ENCODE peak calls at places on chromosome 11, in ten cellular contexts. B is tibial nerve; T is hepatocyte; O is naive thymus-derived CD8-positive, alpha-beta T cell; D is T-helper 2 cell; G is GM23248; X is SJSA1; Z is activated CD4-positive, alpha-beta memory T cell treated with anti-CD3 and anti-CD28 coated beads for 36 hours; J is body of pancreas; E is RPMI8226. U is an unnamed sample.

GRCh38 chr11:95267814-95268213 is 36.8 kb upstream of the SESN3 start:
- DNase-seq in B (no peak), T (no peak), O (no peak), D (no peak), G (no peak), X (no peak), Z (no peak), J (no peak), E (no peak), U (no peak)

GRCh38 chr11:131397666-131398065 is 27.3 kb downstream of the NTM start:
- DNase-seq in B (no peak), T (no peak), O (no peak), D (no peak), G (no peak), X (no peak), Z (no peak), J (no peak), E (no peak), U (no peak)

GRCh38 chr11:107679255-107680024 is 32.4 kb downstream of the SLN start:
- DNase-seq in B (no peak), T (no peak), O (no peak), D (no peak), G (no peak), X (no peak), Z (no peak), J (no peak), E (no peak), U (no peak)

GRCh38 chr11:112977620-112978212 is 16.5 kb downstream of the NCAM1 start:
- DNase-seq in B (no peak), T (peak), O (no peak), D (no peak), G (peak), X (no peak), Z (no peak), J (peak), E (no peak), U (no peak)

GRCh38 chr11:34299962-34300350 is 57.9 kb downstream of the ABTB2 start:
- DNase-seq in B (no peak), T (no peak), O (no peak), D (no peak), G (no peak), X (no peak), Z (no peak), J (no peak), E (no peak), U (no peak)

GRCh38 chr11:82765466-82766034 is 31.9 kb upstream of the FAM181B start:
- DNase-seq in B (no peak), T (no peak), O (no peak), D (no peak), G (no peak), X (no peak), Z (peak), J (no peak), E (no peak), U (peak)

GRCh38 chr11:91846664-91847063 is 378.0 kb upstream of the FAT3 start:
- DNase-seq in B (no peak), T (peak), O (no peak), D (no peak), G (no peak), X (no peak), Z (no peak), J (no peak), E (no peak), U (no peak)

GRCh38 chr11:10622108-10622507 is 53.6 kb upstream of the LYVE1 start:
- DNase-seq in B (no peak), T (no peak), O (no peak), D (no peak), G (no peak), X (no peak), Z (no peak), J (no peak), E (no peak), U (no peak)

GRCh38 chr11:70834984-70835560 is 417.3 kb downstream of the SHANK2 start:
- DNase-seq in B (no peak), T (no peak), O (no peak), D (no peak), G (no peak), X (no peak), Z (no peak), J (no peak), E (no peak), U (no peak)

GRCh38 chr11:70788247-70789022 is 390.1 kb downstream of the CTTN start:
- DNase-seq in B (no peak), T (no peak), O (no peak), D (no peak), G (peak), X (peak), Z (no peak), J (no peak), E (no peak), U (no peak)

GRCh38 chr11:88284306-88285057 is 53.1 kb downstream of the CTSC start:
- DNase-seq in B (no peak), T (no peak), O (no peak), D (no peak), G (no peak), X (no peak), Z (no peak), J (no peak), E (no peak), U (no peak)

GRCh38 chr11:100929377-100929776 is 200.2 kb downstream of the PGR start:
- DNase-seq in B (no peak), T (no peak), O (no peak), D (no peak), G (peak), X (peak), Z (no peak), J (no peak), E (no peak), U (no peak)

GRCh38 chr11:7004482-7004881 is 15.7 kb downstream of the ZNF214 start:
- DNase-seq in B (no peak), T (no peak), O (no peak), D (no peak), G (peak), X (no peak), Z (no peak), J (peak), E (no peak), U (no peak)

GRCh38 chr11:90747057-90747456 is 524.2 kb upstream of the CHORDC1 start:
- DNase-seq in B (no peak), T (no peak), O (no peak), D (no peak), G (no peak), X (no peak), Z (no peak), J (no peak), E (no peak), U (no peak)

GRCh38 chr11:109062445-109062844 is 359.5 kb upstream of the C11orf87 start:
- DNase-seq in B (no peak), T (no peak), O (no peak), D (no peak), G (peak), X (no peak), Z (no peak), J (no peak), E (no peak), U (no peak)

GRCh38 chr11:121112498-121113455 is 11.7 kb downstream of the TECTA start:
- DNase-seq in B (peak), T (peak), O (no peak), D (no peak), G (peak), X (peak), Z (peak), J (peak), E (peak), U (no peak)

GRCh38 chr11:71333473-71333872 is 81.1 kb upstream of the SHANK2 start:
- DNase-seq in B (no peak), T (no peak), O (no peak), D (no peak), G (no peak), X (no peak), Z (no peak), J (no peak), E (no peak), U (no peak)

GRCh38 chr11:64970731-64971151 is 1.2 kb downstream of the MAJIN start:
- DNase-seq in B (no peak), T (no peak), O (no peak), D (no peak), G (no peak), X (no peak), Z (peak), J (no peak), E (peak), U (no peak)

GRCh38 chr11:2687782-2688191 is 12.0 kb downstream of the KCNQ1OT1 start:
- DNase-seq in B (no peak), T (no peak), O (no peak), D (no peak), G (no peak), X (no peak), Z (no peak), J (no peak), E (no peak), U (no peak)

GRCh38 chr11:34623463-34623862 is 2.6 kb downstream of the EHF start:
- DNase-seq in B (no peak), T (no peak), O (no peak), D (no peak), G (no peak), X (no peak), Z (no peak), J (no peak), E (no peak), U (no peak)

GRCh38 chr11:45651156-45651555 is 14.3 kb downstream of the CHST1 start:
- DNase-seq in B (no peak), T (no peak), O (no peak), D (no peak), G (no peak), X (no peak), Z (no peak), J (no peak), E (no peak), U (no peak)

GRCh38 chr11:123535401-123535800 is 105.3 kb downstream of the GRAMD1B start:
- DNase-seq in B (no peak), T (no peak), O (no peak), D (no peak), G (peak), X (no peak), Z (no peak), J (no peak), E (no peak), U (no peak)

GRCh38 chr11:121418625-121419114 is 33.4 kb upstream of the SORL1 start:
- DNase-seq in B (no peak), T (no peak), O (peak), D (no peak), G (no peak), X (no peak), Z (peak), J (peak), E (peak), U (peak)

GRCh38 chr11:114026355-114026754 is 33.2 kb upstream of the ZBTB16 start:
- DNase-seq in B (no peak), T (peak), O (no peak), D (no peak), G (peak), X (no peak), Z (peak), J (no peak), E (peak), U (peak)

GRCh38 chr11:115439385-115439784 is 64.8 kb downstream of the CADM1 start:
- DNase-seq in B (no peak), T (no peak), O (no peak), D (no peak), G (no peak), X (no peak), Z (no peak), J (no peak), E (no peak), U (no peak)

GRCh38 chr11:26287067-26287518 is 44.8 kb upstream of the ANO3 start:
- DNase-seq in B (no peak), T (no peak), O (no peak), D (no peak), G (peak), X (no peak), Z (no peak), J (no peak), E (no peak), U (no peak)

GRCh38 chr11:26572770-26573402 is 823 bp upstream of the MUC15 start:
- DNase-seq in B (no peak), T (no peak), O (no peak), D (no peak), G (no peak), X (no peak), Z (no peak), J (no peak), E (no peak), U (no peak)

GRCh38 chr11:111601979-111602864 is at the start of gene SIK2:
- DNase-seq in B (peak), T (peak), O (peak), D (peak), G (peak), X (peak), Z (peak), J (peak), E (peak), U (peak)

U was measured in stimulated activated naive CD4-positive, alpha-beta T cell.